ENCODE peak calls at places on chromosomes 16 and 17, in seven cellular contexts. One of them, this sample, is unnamed.

GRCh38 chr17:83189013-83189672 is 109.7 kb downstream of the METRNL start:
- DNase-seq in gastrocnemius medialis: no peak
- DNase-seq in sigmoid colon: peak; percentile 49
- DNase-seq in AG04450: no peak
- DNase-seq in HL-60: no peak
- DNase-seq in epithelial cell of proximal tubule: no peak
- DNase-seq in mammary epithelial cell: no peak
- DNase-seq in this sample: no peak

GRCh38 chr17:81926451-81927144 is 937 bp downstream of the MAFG start:
- DNase-seq in epithelial cell of proximal tubule: no peak
- DNase-seq in sigmoid colon: peak; percentile 94
- DNase-seq in AG04450: peak; percentile 50
- DNase-seq in mammary epithelial cell: peak; percentile 53
- DNase-seq in gastrocnemius medialis: peak; percentile 75
- DNase-seq in HL-60: peak; percentile 84
- DNase-seq in this sample: peak; percentile 38

GRCh38 chr17:66863820-66864219 is 28.9 kb downstream of the CACNG5 start:
- DNase-seq in epithelial cell of proximal tubule: no peak
- DNase-seq in sigmoid colon: no peak
- DNase-seq in gastrocnemius medialis: no peak
- DNase-seq in AG04450: no peak
- DNase-seq in HL-60: no peak
- DNase-seq in mammary epithelial cell: no peak
- DNase-seq in this sample: no peak

GRCh38 chr16:86697715-86698114 is 119.4 kb downstream of the FOXL1 start:
- DNase-seq in epithelial cell of proximal tubule: no peak
- DNase-seq in sigmoid colon: no peak
- DNase-seq in mammary epithelial cell: no peak
- DNase-seq in HL-60: no peak
- DNase-seq in gastrocnemius medialis: no peak
- DNase-seq in AG04450: peak; percentile 16
- DNase-seq in this sample: peak; percentile 28

GRCh38 chr17:27256225-27257030 is 37.5 kb upstream of the WSB1 start:
- DNase-seq in HL-60: no peak
- DNase-seq in AG04450: peak; percentile 63
- DNase-seq in gastrocnemius medialis: no peak
- DNase-seq in epithelial cell of proximal tubule: peak; percentile 22
- DNase-seq in mammary epithelial cell: no peak
- DNase-seq in sigmoid colon: no peak
- DNase-seq in this sample: peak; percentile 18

GRCh38 chr16:15874745-15875314 is 13.6 kb downstream of the CEP20 start:
- DNase-seq in gastrocnemius medialis: peak; percentile 47
- DNase-seq in HL-60: peak; percentile 30
- DNase-seq in epithelial cell of proximal tubule: peak; percentile 26
- DNase-seq in AG04450: peak; percentile 52
- DNase-seq in mammary epithelial cell: peak; percentile 56
- DNase-seq in sigmoid colon: peak; percentile 83
- DNase-seq in this sample: peak; percentile 64

GRCh38 chr16:67709050-67709449 is 10.1 kb downstream of the GFOD2 start:
- DNase-seq in HL-60: no peak
- DNase-seq in epithelial cell of proximal tubule: no peak
- DNase-seq in mammary epithelial cell: no peak
- DNase-seq in gastrocnemius medialis: no peak
- DNase-seq in AG04450: no peak
- DNase-seq in sigmoid colon: peak; percentile 18
- DNase-seq in this sample: no peak

GRCh38 chr17:17391575-17392370 is 85.0 kb upstream of the MED9 start:
- DNase-seq in mammary epithelial cell: peak; percentile 20
- DNase-seq in gastrocnemius medialis: no peak
- DNase-seq in epithelial cell of proximal tubule: no peak
- DNase-seq in sigmoid colon: no peak
- DNase-seq in HL-60: no peak
- DNase-seq in AG04450: no peak
- DNase-seq in this sample: no peak

GRCh38 chr17:78595135-78595810 is 18.1 kb upstream of the DNAH17 start:
- DNase-seq in AG04450: no peak
- DNase-seq in mammary epithelial cell: no peak
- DNase-seq in epithelial cell of proximal tubule: no peak
- DNase-seq in sigmoid colon: no peak
- DNase-seq in gastrocnemius medialis: no peak
- DNase-seq in HL-60: no peak
- DNase-seq in this sample: no peak

GRCh38 chr17:5825717-5826330 is 241.5 kb upstream of the NLRP1 start:
- DNase-seq in epithelial cell of proximal tubule: no peak
- DNase-seq in AG04450: peak; percentile 38
- DNase-seq in HL-60: no peak
- DNase-seq in mammary epithelial cell: no peak
- DNase-seq in gastrocnemius medialis: no peak
- DNase-seq in sigmoid colon: no peak
- DNase-seq in this sample: no peak

GRCh38 chr16:72311426-72311825 is 139.5 kb upstream of the PMFBP1 start:
- DNase-seq in HL-60: no peak
- DNase-seq in gastrocnemius medialis: no peak
- DNase-seq in mammary epithelial cell: no peak
- DNase-seq in sigmoid colon: no peak
- DNase-seq in AG04450: no peak
- DNase-seq in epithelial cell of proximal tubule: no peak
- DNase-seq in this sample: no peak

GRCh38 chr16:73669535-73670274 is 621.8 kb upstream of the ZFHX3 start:
- DNase-seq in AG04450: no peak
- DNase-seq in epithelial cell of proximal tubule: no peak
- DNase-seq in HL-60: no peak
- DNase-seq in gastrocnemius medialis: no peak
- DNase-seq in mammary epithelial cell: no peak
- DNase-seq in sigmoid colon: no peak
- DNase-seq in this sample: no peak

GRCh38 chr17:47851764-47852112 is 775 bp upstream of the SP6 start:
- DNase-seq in epithelial cell of proximal tubule: no peak
- DNase-seq in mammary epithelial cell: no peak
- DNase-seq in HL-60: no peak
- DNase-seq in sigmoid colon: no peak
- DNase-seq in gastrocnemius medialis: no peak
- DNase-seq in AG04450: no peak
- DNase-seq in this sample: no peak

GRCh38 chr16:75402821-75403475 is 30.4 kb downstream of the CFDP1 start:
- DNase-seq in epithelial cell of proximal tubule: no peak
- DNase-seq in gastrocnemius medialis: no peak
- DNase-seq in HL-60: no peak
- DNase-seq in mammary epithelial cell: peak; percentile 14
- DNase-seq in sigmoid colon: no peak
- DNase-seq in AG04450: no peak
- DNase-seq in this sample: peak; percentile 51

GRCh38 chr16:55540221-55540620 is 26.3 kb upstream of the CAPNS2 start:
- DNase-seq in mammary epithelial cell: no peak
- DNase-seq in AG04450: no peak
- DNase-seq in sigmoid colon: no peak
- DNase-seq in gastrocnemius medialis: no peak
- DNase-seq in epithelial cell of proximal tubule: no peak
- DNase-seq in HL-60: no peak
- DNase-seq in this sample: no peak

GRCh38 chr17:80843741-80844156 is 147.9 kb upstream of the CHMP6 start:
- DNase-seq in sigmoid colon: peak; percentile 36
- DNase-seq in AG04450: no peak
- DNase-seq in epithelial cell of proximal tubule: no peak
- DNase-seq in mammary epithelial cell: no peak
- DNase-seq in HL-60: no peak
- DNase-seq in gastrocnemius medialis: peak; percentile 56
- DNase-seq in this sample: no peak

GRCh38 chr17:58918072-58918471 is 162.4 kb downstream of the PPM1E start:
- DNase-seq in mammary epithelial cell: no peak
- DNase-seq in gastrocnemius medialis: no peak
- DNase-seq in AG04450: no peak
- DNase-seq in sigmoid colon: no peak
- DNase-seq in HL-60: no peak
- DNase-seq in epithelial cell of proximal tubule: no peak
- DNase-seq in this sample: no peak

GRCh38 chr16:11101283-11101682 is 154.7 kb downstream of the SOCS1 start:
- DNase-seq in epithelial cell of proximal tubule: no peak
- DNase-seq in mammary epithelial cell: no peak
- DNase-seq in gastrocnemius medialis: no peak
- DNase-seq in HL-60: no peak
- DNase-seq in sigmoid colon: no peak
- DNase-seq in AG04450: no peak
- DNase-seq in this sample: no peak

GRCh38 chr16:11101695-11102522 is 154.1 kb downstream of the SOCS1 start:
- DNase-seq in epithelial cell of proximal tubule: no peak
- DNase-seq in HL-60: no peak
- DNase-seq in mammary epithelial cell: no peak
- DNase-seq in gastrocnemius medialis: no peak
- DNase-seq in sigmoid colon: no peak
- DNase-seq in AG04450: peak; percentile 71
- DNase-seq in this sample: no peak

GRCh38 chr16:11098601-11099377 is 154.4 kb downstream of the CLEC16A start:
- DNase-seq in epithelial cell of proximal tubule: no peak
- DNase-seq in mammary epithelial cell: no peak
- DNase-seq in sigmoid colon: no peak
- DNase-seq in AG04450: no peak
- DNase-seq in gastrocnemius medialis: no peak
- DNase-seq in HL-60: no peak
- DNase-seq in this sample: no peak

GRCh38 chr16:11099672-11100195 is 155.4 kb downstream of the CLEC16A start:
- DNase-seq in AG04450: no peak
- DNase-seq in HL-60: no peak
- DNase-seq in mammary epithelial cell: no peak
- DNase-seq in sigmoid colon: no peak
- DNase-seq in gastrocnemius medialis: no peak
- DNase-seq in epithelial cell of proximal tubule: no peak
- DNase-seq in this sample: no peak

GRCh38 chr16:11100239-11100750 is 155.7 kb downstream of the SOCS1 start:
- DNase-seq in HL-60: no peak
- DNase-seq in epithelial cell of proximal tubule: peak; percentile 20
- DNase-seq in AG04450: peak; percentile 94
- DNase-seq in gastrocnemius medialis: peak; percentile 62
- DNase-seq in mammary epithelial cell: no peak
- DNase-seq in sigmoid colon: peak; percentile 92
- DNase-seq in this sample: peak; percentile 98
- TF ChIP-seq CTCF in HL-60: no peak
- TF ChIP-seq CTCF in epithelial cell of proximal tubule: peak; percentile 55
- TF ChIP-seq CTCF in AG04450: peak; percentile 72
- TF ChIP-seq CTCF in gastrocnemius medialis: no peak
- TF ChIP-seq CTCF in mammary epithelial cell: peak; percentile 28
- TF ChIP-seq CTCF in sigmoid colon: peak; percentile 52
- TF ChIP-seq CTCF in this sample: peak; percentile 62

DNA sequence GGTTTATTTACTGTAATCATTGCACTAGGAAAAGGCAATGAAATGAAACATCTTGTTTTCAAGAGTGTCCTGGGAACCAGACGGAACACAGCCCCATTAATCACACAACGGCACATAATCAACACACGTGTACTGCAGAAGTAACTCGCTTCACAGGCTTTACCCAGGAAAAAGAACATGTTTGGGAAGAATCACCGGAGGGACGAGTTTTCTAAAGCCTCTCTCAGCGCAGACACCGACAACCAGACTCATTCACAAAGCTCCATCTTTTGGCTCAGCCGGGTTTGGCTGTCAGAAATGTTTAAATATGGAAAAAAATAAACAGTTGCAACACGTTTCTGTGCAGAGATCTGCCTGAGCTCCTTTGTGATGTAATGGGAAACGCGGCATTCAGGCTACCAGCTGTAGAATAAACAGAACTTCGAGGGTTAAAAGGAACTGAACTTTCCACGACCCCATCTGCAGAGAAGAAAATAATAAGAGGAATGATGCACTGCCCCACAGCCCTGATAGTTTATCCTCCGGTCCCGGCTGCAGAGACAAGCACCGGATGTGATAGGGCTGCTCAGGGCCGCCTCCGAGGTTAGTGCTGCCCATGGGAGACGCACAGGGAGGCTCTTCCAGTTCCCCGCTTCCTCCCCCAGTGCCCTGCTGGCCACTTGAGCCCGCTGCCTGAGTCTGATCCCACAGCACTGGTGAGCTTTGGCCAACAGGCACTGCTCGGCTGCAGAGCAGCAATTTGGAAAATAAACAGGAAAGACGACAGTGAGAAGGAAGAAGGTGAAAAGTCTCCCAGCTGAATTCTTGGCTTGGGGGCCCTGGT is 119.8 kb downstream of the HIC1 start:
- DNase-seq in mammary epithelial cell: no peak
- DNase-seq in gastrocnemius medialis: peak; percentile 29
- DNase-seq in sigmoid colon: peak; percentile 87
- DNase-seq in AG04450: peak; percentile 98
- DNase-seq in epithelial cell of proximal tubule: no peak
- DNase-seq in HL-60: no peak
- DNase-seq in this sample: peak; percentile 78
- TF ChIP-seq CTCF in mammary epithelial cell: no peak
- TF ChIP-seq CTCF in gastrocnemius medialis: no peak
- TF ChIP-seq CTCF in sigmoid colon: no peak
- TF ChIP-seq CTCF in AG04450: no peak
- TF ChIP-seq CTCF in epithelial cell of proximal tubule: no peak
- TF ChIP-seq CTCF in HL-60: no peak
- TF ChIP-seq CTCF in this sample: no peak

DNA sequence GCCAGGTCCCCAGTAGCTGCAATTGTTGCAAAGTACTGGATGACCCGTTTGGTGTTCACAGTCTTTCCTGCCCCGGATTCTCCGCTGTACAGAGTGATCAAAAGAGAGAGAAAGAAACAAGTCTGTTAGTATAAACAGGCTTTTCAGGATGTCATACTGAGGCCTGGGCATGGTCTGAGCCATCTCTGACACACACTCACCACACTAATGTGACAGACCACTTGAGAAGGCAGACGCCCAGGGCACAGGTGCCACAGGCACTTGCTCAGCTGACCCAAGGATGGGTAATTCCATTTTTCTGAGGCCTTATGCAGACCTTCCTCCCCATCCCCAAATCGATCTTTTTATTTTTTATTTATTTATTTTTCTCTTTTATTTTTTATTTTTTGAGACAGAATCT is 7.5 kb downstream of the MYH3 start:
- DNase-seq in sigmoid colon: no peak
- DNase-seq in epithelial cell of proximal tubule: no peak
- DNase-seq in gastrocnemius medialis: no peak
- DNase-seq in mammary epithelial cell: no peak
- DNase-seq in AG04450: no peak
- DNase-seq in HL-60: no peak
- DNase-seq in this sample: no peak
- TF ChIP-seq CTCF in sigmoid colon: no peak
- TF ChIP-seq CTCF in epithelial cell of proximal tubule: no peak
- TF ChIP-seq CTCF in gastrocnemius medialis: no peak
- TF ChIP-seq CTCF in mammary epithelial cell: no peak
- TF ChIP-seq CTCF in AG04450: no peak
- TF ChIP-seq CTCF in HL-60: no peak
- TF ChIP-seq CTCF in this sample: no peak

DNA sequence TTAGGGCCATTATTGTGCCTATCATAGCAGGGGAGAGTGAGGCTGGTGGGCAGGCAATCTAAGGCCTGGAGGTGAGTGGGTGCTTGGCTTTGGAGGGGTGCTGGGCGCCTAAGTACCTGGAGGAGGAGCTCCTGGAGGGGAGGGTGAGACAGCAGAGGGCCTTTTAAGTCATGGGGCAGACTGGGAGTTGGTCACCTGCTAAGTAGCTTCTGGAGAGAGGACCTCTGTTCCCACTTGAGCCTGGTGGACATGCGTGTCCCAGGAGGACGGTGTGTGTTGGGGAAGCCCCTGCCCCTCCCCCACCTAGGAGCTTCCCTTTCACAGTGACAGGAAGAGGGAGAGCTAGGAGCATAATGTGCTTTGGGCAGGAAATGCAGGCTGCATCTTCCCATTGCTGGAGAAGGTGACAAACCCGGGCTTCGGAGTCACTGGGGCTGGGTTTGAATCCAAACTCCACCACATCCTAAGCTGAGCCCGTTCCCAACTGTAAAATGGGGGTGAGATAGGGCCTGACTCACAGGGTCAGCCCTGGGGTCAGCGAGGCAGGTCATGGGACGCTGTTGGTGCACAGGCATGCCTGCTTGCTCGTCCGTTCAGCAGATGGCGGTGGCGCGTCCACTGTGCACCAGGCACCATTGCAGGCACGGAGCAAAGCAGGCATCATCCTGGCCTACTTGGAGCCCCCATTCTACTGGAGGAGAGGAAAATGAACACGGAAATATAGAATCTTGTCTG is 37.9 kb downstream of the CMIP start:
- DNase-seq in epithelial cell of proximal tubule: no peak
- DNase-seq in sigmoid colon: no peak
- DNase-seq in gastrocnemius medialis: no peak
- DNase-seq in AG04450: no peak
- DNase-seq in HL-60: no peak
- DNase-seq in mammary epithelial cell: no peak
- DNase-seq in this sample: no peak
- TF ChIP-seq CTCF in epithelial cell of proximal tubule: no peak
- TF ChIP-seq CTCF in sigmoid colon: no peak
- TF ChIP-seq CTCF in gastrocnemius medialis: no peak
- TF ChIP-seq CTCF in AG04450: no peak
- TF ChIP-seq CTCF in HL-60: no peak
- TF ChIP-seq CTCF in mammary epithelial cell: no peak
- TF ChIP-seq CTCF in this sample: no peak

This sample was measured in astrocyte of the cerebellum.